ENCODE peak calls at places on chromosomes 12 and 14, in four cellular contexts. One of them, this sample, is unnamed.

GRCh38 chr12:28937196-28937595 is 211.9 kb upstream of the FAR2 start:
- DNase-seq in SK-N-SH: no peak
- DNase-seq in H1: no peak
- DNase-seq in GM12878: no peak
- DNase-seq in this sample: no peak

GRCh38 chr14:90373887-90374286 is 22.9 kb upstream of the CALM1 start:
- DNase-seq in SK-N-SH: peak; percentile 19
- DNase-seq in H1: no peak
- DNase-seq in GM12878: no peak
- DNase-seq in this sample: no peak

GRCh38 chr12:100031821-100032220 is 47.1 kb upstream of the ANKS1B start:
- DNase-seq in SK-N-SH: peak; percentile 4
- DNase-seq in H1: no peak
- DNase-seq in GM12878: no peak
- DNase-seq in this sample: no peak

GRCh38 chr12:132597333-132598283 is 12.8 kb downstream of the LRCOL1 start:
- DNase-seq in SK-N-SH: no peak
- DNase-seq in H1: no peak
- DNase-seq in GM12878: no peak
- DNase-seq in this sample: no peak

GRCh38 chr12:109346920-109347319 is 780 bp upstream of the MYO1H start:
- DNase-seq in SK-N-SH: no peak
- DNase-seq in H1: no peak
- DNase-seq in GM12878: no peak
- DNase-seq in this sample: no peak

GRCh38 chr12:130179191-130179590 is 16.9 kb downstream of the FZD10 start:
- DNase-seq in SK-N-SH: no peak
- DNase-seq in H1: no peak
- DNase-seq in GM12878: no peak
- DNase-seq in this sample: no peak

GRCh38 chr14:104504172-104504735 is 75.3 kb upstream of the C14orf180 start:
- DNase-seq in SK-N-SH: no peak
- DNase-seq in H1: no peak
- DNase-seq in GM12878: no peak
- DNase-seq in this sample: no peak

GRCh38 chr12:112716099-112717093 is 75.2 kb upstream of the RPH3A start:
- DNase-seq in SK-N-SH: peak; percentile 55
- DNase-seq in H1: no peak
- DNase-seq in GM12878: no peak
- DNase-seq in this sample: no peak

DNA sequence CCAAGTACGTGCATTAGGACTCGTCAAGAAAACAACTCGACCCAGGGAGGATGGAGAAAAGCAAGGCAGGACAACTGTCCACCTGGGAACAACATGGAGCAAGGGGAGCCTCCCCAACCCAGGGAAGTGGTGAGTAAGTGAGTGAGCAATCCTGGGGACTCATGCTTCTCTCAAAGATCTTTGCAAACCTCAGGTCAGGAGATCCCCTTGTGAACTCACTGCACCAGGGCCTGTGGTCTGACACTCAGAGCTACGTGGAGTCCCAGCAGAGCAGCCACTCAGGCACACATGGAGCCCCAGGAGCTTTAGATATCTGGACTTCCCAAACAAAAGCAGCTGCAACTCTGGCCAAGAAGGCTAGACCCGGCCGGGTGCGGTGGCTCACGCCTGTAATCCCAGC is 12.2 kb upstream of the OR5AU1 start:
- DNase-seq in SK-N-SH: no peak
- DNase-seq in H1: no peak
- DNase-seq in GM12878: no peak
- DNase-seq in this sample: no peak
- TF ChIP-seq JUND in SK-N-SH: no peak
- TF ChIP-seq JUND in H1: no peak
- TF ChIP-seq JUND in GM12878: no peak
- TF ChIP-seq JUND in this sample: no peak

GRCh38 chr12:66623455-66623854 is 55.4 kb downstream of the GRIP1 start:
- DNase-seq in SK-N-SH: no peak
- DNase-seq in H1: no peak
- DNase-seq in GM12878: no peak
- DNase-seq in this sample: no peak
- TF ChIP-seq POLR2AphosphoS5 in SK-N-SH: no peak
- TF ChIP-seq POLR2AphosphoS5 in H1: no peak
- TF ChIP-seq POLR2AphosphoS5 in GM12878: no peak
- TF ChIP-seq POLR2AphosphoS5 in this sample: no peak

DNA sequence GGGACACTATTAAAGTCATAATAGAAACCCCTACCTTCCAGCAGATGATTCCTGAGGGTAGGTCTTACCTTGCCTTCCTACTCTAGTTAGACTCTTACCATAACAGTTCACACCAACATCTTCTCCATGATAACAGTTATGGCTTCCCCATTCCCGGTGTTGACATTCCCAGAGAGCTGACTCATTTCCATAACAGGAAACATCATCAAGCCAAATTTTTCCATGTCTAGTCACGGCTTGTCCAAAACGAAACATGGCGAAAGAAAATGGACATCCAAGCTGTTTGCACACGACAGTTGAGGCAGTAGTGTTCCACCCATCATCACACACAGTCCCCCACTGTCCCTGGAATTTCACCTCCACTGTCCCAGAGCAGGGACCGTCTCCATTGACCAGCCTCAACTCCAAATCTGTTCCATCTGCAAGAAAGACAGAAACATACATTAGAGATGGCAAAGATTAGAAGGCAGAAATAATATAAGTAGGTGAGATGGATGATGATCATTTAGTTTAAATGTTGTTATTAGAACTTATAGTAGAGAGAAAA is 10.6 kb downstream of the CD163L1 start:
- DNase-seq in SK-N-SH: no peak
- DNase-seq in H1: no peak
- DNase-seq in GM12878: no peak
- DNase-seq in this sample: peak; percentile 21
- TF ChIP-seq TCF12 in SK-N-SH: peak; percentile 37
- TF ChIP-seq TCF12 in H1: no peak
- TF ChIP-seq TCF12 in GM12878: no peak
- TF ChIP-seq TCF12 in this sample: no peak

GRCh38 chr12:107443320-107444090 is 242.1 kb upstream of the PWP1 start:
- DNase-seq in SK-N-SH: no peak
- DNase-seq in H1: no peak
- DNase-seq in GM12878: no peak
- DNase-seq in this sample: no peak
- TF ChIP-seq JUND in SK-N-SH: no peak
- TF ChIP-seq JUND in H1: no peak
- TF ChIP-seq JUND in GM12878: no peak
- TF ChIP-seq JUND in this sample: no peak